ENCODE peak calls at places on chromosomes 1 and 21, in four cellular contexts. One of them, this sample, is unnamed.
A peak's percentile ranks its signal among the peaks of the same experiment; 100 is the strongest.

GRCh38 chr1:239719642-239720258 is 333.4 kb downstream of the CHRM3 start:
- DNase-seq in Right ventricle myocardium inferior: no peak
- DNase-seq in NCI-H1694 treated with DMSO at 0.1 percent for 48 hours: no peak
- DNase-seq in NCI-H1105 treated with DMSO at 0.1 percent for 48 hours: no peak
- DNase-seq in this sample: peak; percentile 14

GRCh38 chr1:221760895-221761294 is 19.0 kb upstream of the DUSP10 start:
- DNase-seq in Right ventricle myocardium inferior: no peak
- DNase-seq in NCI-H1694 treated with DMSO at 0.1 percent for 48 hours: no peak
- DNase-seq in NCI-H1105 treated with DMSO at 0.1 percent for 48 hours: no peak
- DNase-seq in this sample: no peak

GRCh38 chr1:204844326-204844725 is 26.3 kb upstream of the NFASC start:
- DNase-seq in NCI-H1694 treated with DMSO at 0.1 percent for 48 hours: no peak
- DNase-seq in Right ventricle myocardium inferior: no peak
- DNase-seq in NCI-H1105 treated with DMSO at 0.1 percent for 48 hours: no peak
- DNase-seq in this sample: no peak

GRCh38 chr1:20792177-20792576 is 5.1 kb upstream of the HP1BP3 start:
- DNase-seq in Right ventricle myocardium inferior: no peak
- DNase-seq in NCI-H1694 treated with DMSO at 0.1 percent for 48 hours: no peak
- DNase-seq in NCI-H1105 treated with DMSO at 0.1 percent for 48 hours: no peak
- DNase-seq in this sample: no peak

GRCh38 chr1:56437959-56438358 is 141.4 kb downstream of the PLPP3 start:
- DNase-seq in Right ventricle myocardium inferior: no peak
- DNase-seq in NCI-H1694 treated with DMSO at 0.1 percent for 48 hours: no peak
- DNase-seq in NCI-H1105 treated with DMSO at 0.1 percent for 48 hours: no peak
- DNase-seq in this sample: no peak

GRCh38 chr1:234272656-234273312 is 100.5 kb upstream of the COA6 start:
- DNase-seq in NCI-H1694 treated with DMSO at 0.1 percent for 48 hours: peak; percentile 6
- DNase-seq in Right ventricle myocardium inferior: no peak
- DNase-seq in NCI-H1105 treated with DMSO at 0.1 percent for 48 hours: no peak
- DNase-seq in this sample: no peak

GRCh38 chr1:78035121-78035520 is 10.6 kb upstream of the GIPC2 start:
- DNase-seq in Right ventricle myocardium inferior: no peak
- DNase-seq in NCI-H1694 treated with DMSO at 0.1 percent for 48 hours: no peak
- DNase-seq in NCI-H1105 treated with DMSO at 0.1 percent for 48 hours: no peak
- DNase-seq in this sample: no peak

GRCh38 chr1:94045465-94046056 is 75.4 kb downstream of the ABCA4 start:
- DNase-seq in Right ventricle myocardium inferior: peak; percentile 96
- DNase-seq in NCI-H1694 treated with DMSO at 0.1 percent for 48 hours: peak; percentile 42
- DNase-seq in NCI-H1105 treated with DMSO at 0.1 percent for 48 hours: no peak
- DNase-seq in this sample: peak; percentile 24

GRCh38 chr1:119771770-119772169 is 3.1 kb upstream of the HMGCS2 start:
- DNase-seq in Right ventricle myocardium inferior: no peak
- DNase-seq in NCI-H1694 treated with DMSO at 0.1 percent for 48 hours: no peak
- DNase-seq in NCI-H1105 treated with DMSO at 0.1 percent for 48 hours: no peak
- DNase-seq in this sample: no peak

GRCh38 chr1:211875541-211875940 is 45.0 kb upstream of the LPGAT1 start:
- DNase-seq in NCI-H1105 treated with DMSO at 0.1 percent for 48 hours: no peak
- DNase-seq in Right ventricle myocardium inferior: no peak
- DNase-seq in NCI-H1694 treated with DMSO at 0.1 percent for 48 hours: no peak
- DNase-seq in this sample: no peak

GRCh38 chr21:33668620-33669019 is 26.3 kb downstream of the ITSN1 start:
- DNase-seq in NCI-H1105 treated with DMSO at 0.1 percent for 48 hours: no peak
- DNase-seq in NCI-H1694 treated with DMSO at 0.1 percent for 48 hours: no peak
- DNase-seq in Right ventricle myocardium inferior: no peak
- DNase-seq in this sample: no peak

GRCh38 chr1:32265846-32266245 is 14.8 kb downstream of the LCK start:
- DNase-seq in NCI-H1105 treated with DMSO at 0.1 percent for 48 hours: no peak
- DNase-seq in NCI-H1694 treated with DMSO at 0.1 percent for 48 hours: no peak
- DNase-seq in Right ventricle myocardium inferior: no peak
- DNase-seq in this sample: no peak

GRCh38 chr1:25458550-25459298 is 28.0 kb downstream of the MACO1 start:
- DNase-seq in NCI-H1694 treated with DMSO at 0.1 percent for 48 hours: no peak
- DNase-seq in Right ventricle myocardium inferior: no peak
- DNase-seq in NCI-H1105 treated with DMSO at 0.1 percent for 48 hours: no peak
- DNase-seq in this sample: no peak

GRCh38 chr1:217627431-217627830 is 3.5 kb downstream of the GPATCH2 start:
- DNase-seq in NCI-H1694 treated with DMSO at 0.1 percent for 48 hours: no peak
- DNase-seq in NCI-H1105 treated with DMSO at 0.1 percent for 48 hours: no peak
- DNase-seq in Right ventricle myocardium inferior: no peak
- DNase-seq in this sample: no peak

GRCh38 chr1:44676484-44677200 is 2.1 kb downstream of the ARMH1 start:
- DNase-seq in NCI-H1694 treated with DMSO at 0.1 percent for 48 hours: no peak
- DNase-seq in Right ventricle myocardium inferior: no peak
- DNase-seq in NCI-H1105 treated with DMSO at 0.1 percent for 48 hours: no peak
- DNase-seq in this sample: no peak

GRCh38 chr1:172826096-172826741 is 167.3 kb downstream of the FASLG start:
- DNase-seq in NCI-H1105 treated with DMSO at 0.1 percent for 48 hours: peak; percentile 13
- DNase-seq in Right ventricle myocardium inferior: no peak
- DNase-seq in NCI-H1694 treated with DMSO at 0.1 percent for 48 hours: peak; percentile 23
- DNase-seq in this sample: peak; percentile 1

GRCh38 chr1:16984717-16985116 is 4.3 kb upstream of the MFAP2 start:
- DNase-seq in NCI-H1694 treated with DMSO at 0.1 percent for 48 hours: peak; percentile 37
- DNase-seq in NCI-H1105 treated with DMSO at 0.1 percent for 48 hours: no peak
- DNase-seq in Right ventricle myocardium inferior: peak; percentile 88
- DNase-seq in this sample: no peak

GRCh38 chr1:159204791-159205141 is at the start of gene ACKR1:
- DNase-seq in NCI-H1694 treated with DMSO at 0.1 percent for 48 hours: no peak
- DNase-seq in NCI-H1105 treated with DMSO at 0.1 percent for 48 hours: no peak
- DNase-seq in Right ventricle myocardium inferior: no peak
- DNase-seq in this sample: no peak

GRCh38 chr1:31541201-31541600 is 35.1 kb upstream of the TINAGL1 start:
- DNase-seq in NCI-H1694 treated with DMSO at 0.1 percent for 48 hours: no peak
- DNase-seq in NCI-H1105 treated with DMSO at 0.1 percent for 48 hours: no peak
- DNase-seq in Right ventricle myocardium inferior: no peak
- DNase-seq in this sample: no peak

GRCh38 chr1:224564491-224565084 is 51.5 kb upstream of the CNIH3 start:
- DNase-seq in Right ventricle myocardium inferior: no peak
- DNase-seq in NCI-H1105 treated with DMSO at 0.1 percent for 48 hours: no peak
- DNase-seq in NCI-H1694 treated with DMSO at 0.1 percent for 48 hours: peak; percentile 87
- DNase-seq in this sample: no peak

GRCh38 chr21:42426876-42427480 is 23.3 kb downstream of the UBASH3A start:
- DNase-seq in NCI-H1694 treated with DMSO at 0.1 percent for 48 hours: no peak
- DNase-seq in Right ventricle myocardium inferior: no peak
- DNase-seq in NCI-H1105 treated with DMSO at 0.1 percent for 48 hours: no peak
- DNase-seq in this sample: no peak

GRCh38 chr1:24536391-24536840 is 19.5 kb upstream of the NCMAP start:
- DNase-seq in NCI-H1694 treated with DMSO at 0.1 percent for 48 hours: no peak
- DNase-seq in Right ventricle myocardium inferior: no peak
- DNase-seq in NCI-H1105 treated with DMSO at 0.1 percent for 48 hours: no peak
- DNase-seq in this sample: no peak

GRCh38 chr21:37984416-37984815 is 68.2 kb upstream of the KCNJ6 start:
- DNase-seq in NCI-H1694 treated with DMSO at 0.1 percent for 48 hours: no peak
- DNase-seq in NCI-H1105 treated with DMSO at 0.1 percent for 48 hours: no peak
- DNase-seq in Right ventricle myocardium inferior: no peak
- DNase-seq in this sample: no peak

GRCh38 chr1:160553778-160554177 is 25.5 kb downstream of the CD84 start:
- DNase-seq in NCI-H1105 treated with DMSO at 0.1 percent for 48 hours: no peak
- DNase-seq in Right ventricle myocardium inferior: no peak
- DNase-seq in NCI-H1694 treated with DMSO at 0.1 percent for 48 hours: no peak
- DNase-seq in this sample: no peak

GRCh38 chr1:89781494-89782126 is 39.2 kb upstream of the LRRC8D start:
- DNase-seq in NCI-H1105 treated with DMSO at 0.1 percent for 48 hours: no peak
- DNase-seq in Right ventricle myocardium inferior: no peak
- DNase-seq in NCI-H1694 treated with DMSO at 0.1 percent for 48 hours: no peak
- DNase-seq in this sample: no peak

GRCh38 chr1:27787895-27788294 is 14.9 kb downstream of the STX12 start:
- DNase-seq in NCI-H1694 treated with DMSO at 0.1 percent for 48 hours: no peak
- DNase-seq in Right ventricle myocardium inferior: no peak
- DNase-seq in NCI-H1105 treated with DMSO at 0.1 percent for 48 hours: no peak
- DNase-seq in this sample: no peak

GRCh38 chr1:3899776-3900149 is 309 bp downstream of the C1orf174 start:
- DNase-seq in Right ventricle myocardium inferior: no peak
- DNase-seq in NCI-H1105 treated with DMSO at 0.1 percent for 48 hours: peak; percentile 39
- DNase-seq in NCI-H1694 treated with DMSO at 0.1 percent for 48 hours: no peak
- DNase-seq in this sample: no peak